ENCODE peak calls at places on chromosomes 3 and 15, in five cellular contexts. Q, E, T, I and U are unnamed samples.

GRCh38 chr3:151863611-151864010 is 9.8 kb upstream of the SUCNR1 start:
- DNase-seq in Q (no peak), E (no peak), T (no peak), I (no peak), U (no peak)

GRCh38 chr15:48493084-48493762 is 152.3 kb downstream of the FBN1 start:
- DNase-seq in E (no peak), Q (no peak), T (no peak), I (no peak), U (no peak)

GRCh38 chr3:32186097-32186496 is 52.4 kb upstream of the CMTM8 start:
- DNase-seq in E (no peak), T (no peak), Q (no peak), I (no peak), U (no peak)

GRCh38 chr3:76199382-76199781 is 414.0 kb upstream of the ZNF717 start:
- DNase-seq in T (no peak), Q (no peak), I (no peak), E (no peak), U (no peak)

GRCh38 chr15:38864122-38864521 is 299.5 kb upstream of the RASGRP1 start:
- DNase-seq in Q (no peak), E (no peak), T (no peak), I (no peak), U (no peak)

GRCh38 chr15:64665179-64665578 is 110.2 kb downstream of the RBPMS2 start:
- DNase-seq in E (no peak), T (no peak), Q (no peak), I (no peak), U (no peak)

GRCh38 chr3:113495035-113495434 is 19.9 kb downstream of the SPICE1 start:
- DNase-seq in Q (no peak), I (peak), T (no peak), E (no peak), U (no peak)

GRCh38 chr3:14844386-14845170 is 25.8 kb downstream of the FGD5 start:
- DNase-seq in I (no peak), Q (no peak), E (no peak), T (no peak), U (no peak)

GRCh38 chr3:119508172-119508845 is 10.0 kb downstream of the TIMMDC1 start:
- DNase-seq in T (no peak), Q (no peak), E (no peak), I (no peak), U (no peak)

GRCh38 chr15:40441736-40442531 is 1.2 kb downstream of the BAHD1 start:
- DNase-seq in E (no peak), I (no peak), T (no peak), Q (peak), U (no peak)

GRCh38 chr15:70770863-70771262 is 7.5 kb upstream of the UACA start:
- DNase-seq in I (no peak), E (no peak), Q (no peak), T (no peak), U (no peak)

GRCh38 chr3:151721294-151721693 is 12.4 kb upstream of the AADACL2 start:
- DNase-seq in T (no peak), I (no peak), E (no peak), Q (no peak), U (no peak)

GRCh38 chr3:165643433-165643824 is 193.8 kb downstream of the BCHE start:
- DNase-seq in I (no peak), Q (no peak), E (no peak), T (no peak), U (no peak)

GRCh38 chr15:58758141-58758540 is 8.6 kb upstream of the ADAM10 start:
- DNase-seq in T (no peak), I (peak), E (no peak), Q (no peak), U (no peak)

GRCh38 chr3:63933459-63933858 is 21.3 kb upstream of the SCAANT1 start:
- DNase-seq in I (no peak), Q (no peak), T (no peak), E (no peak), U (no peak)

GRCh38 chr15:43293402-43293801 is 26.7 kb upstream of the TGM5 start:
- DNase-seq in I (no peak), Q (no peak), E (no peak), T (no peak), U (no peak)

GRCh38 chr3:58386966-58387365 is 46.7 kb downstream of the PDHB start:
- DNase-seq in Q (no peak), E (peak), T (no peak), I (peak), U (no peak)

GRCh38 chr3:13621381-13622221 is 72.7 kb downstream of the FBLN2 start:
- DNase-seq in E (no peak), Q (peak), I (no peak), T (no peak), U (no peak)

GRCh38 chr15:94021621-94022320 is 209.6 kb upstream of the MCTP2 start:
- DNase-seq in Q (no peak), T (no peak), I (no peak), E (no peak), U (no peak)

GRCh38 chr3:197856199-197856816 is 65.3 kb downstream of the LRCH3 start:
- DNase-seq in Q (no peak), I (no peak), T (no peak), E (no peak), U (no peak)

DNA sequence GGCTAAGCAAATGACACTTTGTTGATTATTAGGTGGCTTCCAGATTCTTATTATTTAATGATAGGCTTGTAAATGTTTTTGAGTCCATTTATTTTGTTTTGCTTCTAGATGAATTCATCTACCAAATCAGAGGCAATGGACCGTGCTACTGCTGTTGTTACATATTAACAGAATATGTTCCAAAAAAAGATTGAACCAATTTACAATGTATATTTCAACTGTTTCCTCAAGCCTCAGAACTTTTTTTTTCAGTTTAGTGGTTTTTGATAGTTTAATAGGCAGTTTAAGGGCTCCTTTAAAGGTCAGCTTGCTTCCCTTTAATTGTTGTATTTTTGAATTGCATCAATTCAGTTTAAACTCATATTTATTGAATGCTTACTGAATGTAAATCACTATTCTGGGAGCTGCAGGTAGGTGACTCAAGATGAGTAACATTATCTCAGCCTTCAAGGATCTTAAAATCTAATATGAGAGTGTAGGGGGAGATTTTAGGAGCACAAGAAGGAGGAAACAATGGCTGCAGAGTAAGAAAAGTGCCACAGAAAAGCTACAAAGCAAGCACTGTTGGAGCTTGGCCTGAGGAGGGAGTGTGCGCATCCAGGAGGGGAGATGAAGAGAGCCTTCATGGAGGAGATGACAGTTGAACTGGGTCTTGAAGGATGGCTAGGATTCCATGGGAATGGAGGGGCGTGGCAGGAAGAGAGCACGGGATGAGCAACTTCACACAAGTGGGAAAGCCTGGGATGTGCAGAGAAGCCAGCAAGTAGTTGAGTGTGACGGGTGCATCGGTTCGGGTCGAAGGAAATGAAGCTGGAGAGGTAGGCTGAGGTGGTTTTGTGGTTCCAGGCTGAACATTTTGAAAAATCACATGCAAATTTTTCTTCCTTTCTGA is 14.7 kb downstream of the MAP2K1 start:
- DNase-seq in E (no peak), I (no peak), Q (no peak), T (no peak), U (no peak)
- TF ChIP-seq CTCF in E (no peak), I (no peak), Q (no peak), T (no peak), U (no peak)

GRCh38 chr3:192772495-192772894 is 45.2 kb upstream of the FGF12 start:
- DNase-seq in E (no peak), I (peak), T (peak), Q (no peak), U (no peak)
- TF ChIP-seq CTCF in E (no peak), I (no peak), T (peak), Q (peak), U (peak)

DNA sequence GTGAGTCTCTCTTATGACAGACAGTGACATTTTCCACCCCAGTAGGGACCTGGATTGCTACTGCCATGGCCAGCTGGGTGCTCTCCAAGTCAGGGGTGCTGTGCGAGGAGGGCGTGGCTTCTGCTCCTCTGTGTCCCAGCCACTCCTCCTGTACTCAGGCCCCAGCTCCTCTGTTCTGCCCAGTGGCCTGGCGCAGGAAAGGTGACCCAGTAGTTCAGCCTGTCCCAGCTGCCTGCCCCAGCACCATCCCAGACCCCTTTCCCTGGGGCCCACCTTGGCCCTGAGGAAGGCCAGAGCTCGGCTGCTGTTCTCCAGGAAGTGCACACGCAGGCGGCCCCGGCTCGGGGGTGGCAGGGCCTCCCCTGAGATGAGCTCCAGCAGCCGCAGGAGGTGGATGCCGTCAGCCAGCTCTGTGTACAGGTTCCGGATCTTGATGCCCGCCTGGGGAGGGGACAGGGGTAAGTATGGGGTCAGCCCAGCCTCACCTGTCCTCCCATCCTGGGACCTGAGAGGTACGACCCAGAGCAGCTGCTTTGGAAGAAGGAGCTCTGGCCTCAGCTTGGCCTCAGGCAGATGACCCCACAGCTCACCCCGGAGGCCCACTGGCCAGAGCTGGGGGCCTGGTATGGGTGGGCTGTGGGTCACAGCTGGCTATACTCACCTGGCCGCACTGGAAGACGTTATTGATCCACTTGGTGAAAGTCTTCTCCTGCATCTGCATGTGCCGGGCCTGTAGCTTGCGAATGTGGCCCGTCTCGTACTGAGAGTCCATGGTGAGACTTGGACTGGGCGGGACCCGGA is 1.0 kb downstream of the SPTBN5 start:
- DNase-seq in E (no peak), Q (no peak), I (peak), T (peak), U (peak)
- TF ChIP-seq CTCF in E (no peak), Q (no peak), I (no peak), T (no peak), U (no peak)

DNA sequence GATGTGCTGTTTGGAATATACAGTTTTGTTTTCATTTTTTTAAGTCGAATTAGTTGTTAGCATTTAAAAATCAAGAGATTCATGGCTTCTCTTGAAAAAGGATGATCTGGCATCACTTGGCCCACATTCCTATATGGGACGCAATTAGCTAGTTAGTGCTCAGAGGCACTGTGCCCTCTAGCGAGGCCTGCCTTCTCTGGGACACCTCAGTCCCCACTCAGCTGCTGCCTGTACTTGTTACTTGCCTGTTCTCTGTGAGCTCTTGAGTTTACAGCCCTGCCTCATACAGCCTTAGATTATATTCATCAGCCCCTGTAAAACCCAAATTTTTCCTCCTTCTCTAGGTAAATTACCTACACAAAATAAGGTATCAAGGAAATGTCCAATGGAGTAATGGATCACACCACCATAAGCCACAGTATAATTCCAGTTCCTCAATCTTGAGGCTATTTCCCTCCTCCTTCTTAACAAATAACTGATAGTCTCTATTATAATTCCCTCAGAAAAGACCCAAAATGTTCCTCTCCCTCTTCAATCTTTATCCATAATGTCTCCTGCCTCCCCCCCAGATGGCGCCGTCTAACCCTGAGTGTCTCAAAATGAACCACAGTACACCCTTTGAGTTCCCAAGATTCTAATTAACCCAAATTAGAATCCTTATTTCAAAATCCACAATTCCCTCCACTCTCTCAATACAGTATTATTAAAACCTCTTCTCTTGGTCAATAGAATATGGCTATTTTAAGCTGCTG is 2.7 kb downstream of the ZMAT3 start:
- DNase-seq in T (no peak), Q (no peak), I (no peak), E (no peak), U (no peak)
- TF ChIP-seq CTCF in T (peak), Q (no peak), I (no peak), E (no peak), U (peak)

GRCh38 chr3:156814295-156814694 is 11.9 kb upstream of the LEKR1 start:
- DNase-seq in T (no peak), Q (no peak), E (no peak), I (no peak), U (no peak)

GRCh38 chr3:156816091-156816793 is 9.9 kb upstream of the LEKR1 start:
- DNase-seq in Q (peak), I (peak), T (peak), E (peak), U (peak)

GRCh38 chr3:156817931-156818765 is 8.0 kb upstream of the LEKR1 start:
- DNase-seq in E (no peak), Q (no peak), T (no peak), I (no peak), U (no peak)

GRCh38 chr3:156818890-156819289 is 7.3 kb upstream of the LEKR1 start:
- DNase-seq in Q (no peak), T (no peak), I (no peak), E (no peak), U (no peak)

DNA sequence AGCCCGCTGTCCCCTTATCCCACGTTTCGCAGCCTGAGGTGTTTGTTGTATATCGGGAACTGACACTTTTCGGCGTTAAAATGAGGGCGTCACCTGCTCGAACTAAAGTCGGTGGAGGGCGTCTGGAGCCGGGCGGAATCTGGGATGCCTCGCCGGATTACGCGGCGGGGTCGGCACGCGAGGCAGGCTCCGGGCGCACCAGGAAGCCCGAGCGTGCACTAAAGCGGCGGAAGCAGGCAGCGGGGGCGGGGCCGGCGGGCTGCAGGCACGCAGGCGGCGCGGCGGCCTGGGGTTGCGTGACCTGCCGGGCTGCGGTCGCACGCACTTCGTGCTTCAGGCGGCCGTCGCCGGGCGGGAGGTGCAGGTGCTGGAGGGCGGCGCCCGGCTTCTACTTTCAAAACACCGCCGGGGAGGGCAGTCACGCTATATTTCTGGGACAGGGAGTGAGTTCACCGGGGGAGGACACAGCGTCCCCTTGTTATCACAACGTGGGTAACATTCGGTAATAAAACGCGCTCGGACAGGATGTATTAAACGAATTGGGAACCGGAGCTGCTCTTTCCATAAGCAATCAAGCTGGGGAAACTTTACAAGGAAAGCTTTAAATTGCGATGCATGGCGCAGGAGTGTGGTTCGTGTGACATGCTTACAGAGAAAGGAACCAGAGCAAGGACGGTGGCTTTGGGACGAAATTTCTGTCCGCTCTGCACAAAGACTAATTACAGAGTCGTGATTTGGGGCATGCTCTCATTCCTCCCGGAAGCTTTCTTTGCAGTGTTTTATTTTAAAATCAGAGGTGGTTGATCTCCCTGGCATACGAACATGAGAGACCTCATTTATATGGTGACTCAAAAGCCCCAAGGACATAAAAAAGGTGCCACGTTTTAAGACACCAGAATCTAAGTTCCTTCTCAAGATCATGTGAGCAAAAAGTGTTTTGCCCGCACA is 9.1 kb upstream of the LEKR1 start:
- DNase-seq in Q (peak), T (peak), I (peak), E (peak), U (peak)
- TF ChIP-seq CTCF in Q (no peak), T (peak), I (no peak), E (peak), U (no peak)

DNA sequence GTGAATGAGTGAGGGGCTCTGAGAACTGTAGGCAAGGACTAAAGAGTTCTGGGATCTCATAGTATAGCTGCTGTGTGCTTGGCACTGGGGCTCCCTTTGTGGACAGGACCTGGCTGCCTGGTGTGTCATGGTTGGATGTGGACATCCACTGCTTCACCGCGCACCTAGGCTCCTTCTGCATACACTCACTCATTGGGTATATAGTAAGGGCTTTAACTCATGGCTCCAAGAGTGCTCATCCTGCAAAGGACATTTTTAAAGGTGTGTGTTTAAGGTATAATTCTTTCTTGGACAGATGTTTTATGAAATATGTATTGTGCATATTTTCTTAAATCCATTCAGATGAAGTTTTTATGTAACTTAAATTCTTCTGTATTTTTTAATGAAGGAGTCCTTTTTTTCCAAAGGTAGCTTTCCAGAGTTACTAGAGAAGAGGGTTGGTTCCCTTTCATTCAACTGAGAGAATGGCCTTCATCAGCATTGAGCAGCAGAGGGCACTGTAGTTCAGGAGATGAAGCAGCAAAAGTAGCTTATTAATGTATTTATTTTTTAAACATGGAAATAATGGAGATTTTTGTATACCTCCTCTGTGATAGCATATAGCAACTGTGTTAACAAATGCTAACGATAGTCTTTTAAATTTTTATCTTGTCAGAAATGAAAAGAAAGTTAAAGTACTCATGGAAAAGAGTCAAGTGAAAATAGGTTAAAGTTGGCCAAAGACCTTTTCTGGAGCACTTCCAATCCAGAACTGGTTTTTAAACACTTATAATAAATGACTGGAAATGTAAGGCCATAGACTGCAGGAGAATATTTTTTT is 25.2 kb downstream of the OXNAD1 start:
- DNase-seq in Q (no peak), T (no peak), I (peak), E (peak), U (no peak)
- TF ChIP-seq CTCF in Q (peak), T (peak), I (peak), E (peak), U (peak)